ENCODE peak calls at places on chromosomes 4 and X, in six cellular contexts. S, K, H, Q, T and X are unnamed samples.

GRCh38 chrX:65932173-65933084 is 107.5 kb downstream of the VSIG4 start:
- DNase-seq in S (no peak), K (no peak), H (no peak), Q (peak; percentile 92), T (no peak), X (peak; percentile 92)

GRCh38 chr4:48668254-48669017 is 111.6 kb downstream of the FRYL start:
- DNase-seq in S (peak; percentile 28), K (no peak), H (no peak), Q (peak; percentile 92), T (no peak), X (no peak)

GRCh38 chrX:10243056-10243455 is 86.3 kb downstream of the CLCN4 start:
- DNase-seq in S (no peak), K (no peak), H (no peak), Q (no peak), T (no peak), X (no peak)

GRCh38 chr4:76640252-76640925 is 205.4 kb downstream of the SHROOM3 start:
- DNase-seq in S (no peak), K (no peak), H (no peak), Q (peak; percentile 77), T (no peak), X (no peak)

GRCh38 chrX:7294483-7294882 is 146.5 kb upstream of the PUDP start:
- DNase-seq in S (no peak), K (no peak), H (no peak), Q (peak; percentile 31), T (no peak), X (no peak)

GRCh38 chr4:184471872-184472539 is 2.3 kb downstream of the IRF2 start:
- DNase-seq in S (peak; percentile 42), K (no peak), H (no peak), Q (peak; percentile 30), T (peak; percentile 32), X (no peak)

GRCh38 chr4:131459430-131460101 is 1689.5 kb upstream of the PCDH10 start:
- DNase-seq in S (no peak), K (no peak), H (no peak), Q (no peak), T (no peak), X (no peak)

GRCh38 chrX:12425496-12425895 is 287.2 kb downstream of the FRMPD4 start:
- DNase-seq in S (no peak), K (no peak), H (no peak), Q (no peak), T (no peak), X (no peak)

GRCh38 chr4:183515411-183515810 is 10.6 kb downstream of the ING2 start:
- DNase-seq in S (no peak), K (no peak), H (no peak), Q (no peak), T (no peak), X (no peak)

GRCh38 chr4:124515591-124515990 is 196.9 kb downstream of the ANKRD50 start:
- DNase-seq in S (no peak), K (no peak), H (no peak), Q (no peak), T (no peak), X (no peak)

GRCh38 chr4:41156574-41156973 is 57.8 kb downstream of the APBB2 start:
- DNase-seq in S (no peak), K (no peak), H (no peak), Q (no peak), T (no peak), X (peak; percentile 66)

GRCh38 chr4:165569031-165569430 is 190.2 kb downstream of the CPE start:
- DNase-seq in S (no peak), K (no peak), H (no peak), Q (peak; percentile 13), T (no peak), X (no peak)

GRCh38 chrX:12002876-12003275 is 135.4 kb upstream of the FRMPD4 start:
- DNase-seq in S (no peak), K (no peak), H (no peak), Q (peak; percentile 66), T (no peak), X (no peak)

GRCh38 chr4:72312032-72312650 is 256.9 kb downstream of the ADAMTS3 start:
- DNase-seq in S (no peak), K (no peak), H (peak; percentile 45), Q (peak; percentile 95), T (no peak), X (no peak)

GRCh38 chr4:99403380-99404194 is 31.6 kb downstream of the ADH7 start:
- DNase-seq in S (no peak), K (no peak), H (no peak), Q (peak; percentile 45), T (no peak), X (no peak)

GRCh38 chrX:71622347-71623104 is 4.2 kb upstream of the CXCR3 start:
- DNase-seq in S (peak; percentile 68), K (no peak), H (peak; percentile 53), Q (peak; percentile 35), T (peak; percentile 51), X (peak; percentile 19)

GRCh38 chr4:80365928-80366327 is 30.4 kb downstream of the CFAP299 start:
- DNase-seq in S (peak; percentile 41), K (no peak), H (no peak), Q (peak; percentile 58), T (peak; percentile 40), X (peak; percentile 3)

GRCh38 chrX:38937926-38938325 is 136.7 kb downstream of the MID1IP1 start:
- DNase-seq in S (no peak), K (no peak), H (no peak), Q (peak; percentile 27), T (no peak), X (no peak)

GRCh38 chrX:11740794-11741193 is 17.2 kb upstream of the MSL3 start:
- DNase-seq in S (no peak), K (no peak), H (no peak), Q (no peak), T (no peak), X (no peak)

GRCh38 chr4:1797861-1798529 is 4.9 kb downstream of the FGFR3 start:
- DNase-seq in S (no peak), K (no peak), H (no peak), Q (no peak), T (no peak), X (no peak)

GRCh38 chr4:84647307-84647884 is 64.5 kb downstream of the CDS1 start:
- DNase-seq in S (no peak), K (no peak), H (no peak), Q (no peak), T (no peak), X (no peak)

GRCh38 chr4:140851032-140851636 is 94.9 kb upstream of the TBC1D9 start:
- DNase-seq in S (peak; percentile 55), K (peak; percentile 41), H (no peak), Q (peak; percentile 57), T (peak; percentile 56), X (peak; percentile 65)

GRCh38 chr4:4726051-4726450 is 133.4 kb upstream of the MSX1 start:
- DNase-seq in S (no peak), K (no peak), H (no peak), Q (no peak), T (no peak), X (peak; percentile 34)

GRCh38 chr4:164221631-164222030 is 532.3 kb upstream of the SMIM31 start:
- DNase-seq in S (no peak), K (no peak), H (no peak), Q (peak; percentile 70), T (no peak), X (peak; percentile 61)

GRCh38 chrX:144275403-144275802 is 391.5 kb downstream of the UBE2NL start:
- DNase-seq in S (no peak), K (no peak), H (no peak), Q (peak; percentile 28), T (no peak), X (no peak)

GRCh38 chr4:111631157-111631999 is 513.9 kb upstream of the FAM241A start:
- DNase-seq in S (no peak), K (no peak), H (no peak), Q (no peak), T (no peak), X (peak; percentile 12)

GRCh38 chr4:11423465-11423864 is 5.2 kb downstream of the HS3ST1 start:
- DNase-seq in S (no peak), K (no peak), H (no peak), Q (no peak), T (no peak), X (no peak)

GRCh38 chr4:71752383-71753042 is 31.4 kb downstream of the GC start:
- DNase-seq in S (no peak), K (no peak), H (no peak), Q (peak; percentile 1), T (no peak), X (no peak)

GRCh38 chrX:40262641-40263560 is 165.1 kb upstream of the BCOR start:
- DNase-seq in S (no peak), K (no peak), H (no peak), Q (peak; percentile 36), T (no peak), X (peak; percentile 7)

GRCh38 chrX:103398321-103398937 is 22.1 kb downstream of the BEX3 start:
- DNase-seq in S (no peak), K (no peak), H (no peak), Q (peak; percentile 80), T (no peak), X (peak; percentile 37)

GRCh38 chr4:14193601-14194000 is 566.1 kb upstream of the BOD1L1 start:
- DNase-seq in S (no peak), K (no peak), H (no peak), Q (no peak), T (no peak), X (no peak)

GRCh38 chr4:155952546-155952945 is 1.1 kb downstream of the CTSO start:
- DNase-seq in S (no peak), K (no peak), H (no peak), Q (peak; percentile 32), T (no peak), X (no peak)

GRCh38 chrX:67612231-67612630 is 68.4 kb downstream of the AR start:
- DNase-seq in S (no peak), K (no peak), H (no peak), Q (peak; percentile 65), T (no peak), X (no peak)

GRCh38 chr4:145619639-145619996 is 433 bp downstream of the MMAA start:
- DNase-seq in S (no peak), K (no peak), H (no peak), Q (peak; percentile 54), T (peak; percentile 11), X (peak; percentile 28)